ENCODE peak calls at places on chromosomes 12 and 14, in ten cellular contexts. One of them, this sample, is unnamed.

GRCh38 chr12:120115692-120116442 is 686 bp downstream of the RAB35 start:
- DNase-seq in adipocyte: peak
- DNase-seq in lower leg skin: no peak
- DNase-seq in fibroblast of lung: no peak
- DNase-seq in transverse colon: peak
- DNase-seq in ovary: peak
- DNase-seq in astrocyte of the cerebellum: no peak
- DNase-seq in stomach: no peak
- DNase-seq in right lobe of liver: no peak
- DNase-seq in astrocyte: no peak
- DNase-seq in this sample: peak

GRCh38 chr12:107223816-107224215 is 130.5 kb upstream of the CRY1 start:
- DNase-seq in adipocyte: no peak
- DNase-seq in lower leg skin: no peak
- DNase-seq in fibroblast of lung: peak
- DNase-seq in transverse colon: no peak
- DNase-seq in ovary: no peak
- DNase-seq in astrocyte of the cerebellum: no peak
- DNase-seq in stomach: no peak
- DNase-seq in right lobe of liver: no peak
- DNase-seq in astrocyte: peak
- DNase-seq in this sample: no peak

GRCh38 chr12:107610030-107610859 is 75.4 kb upstream of the PWP1 start:
- DNase-seq in adipocyte: peak
- DNase-seq in lower leg skin: no peak
- DNase-seq in fibroblast of lung: peak
- DNase-seq in transverse colon: no peak
- DNase-seq in ovary: no peak
- DNase-seq in astrocyte of the cerebellum: peak
- DNase-seq in stomach: no peak
- DNase-seq in right lobe of liver: no peak
- DNase-seq in astrocyte: peak
- DNase-seq in this sample: peak

GRCh38 chr14:69812725-69813124 is 15.7 kb upstream of the SLC10A1 start:
- DNase-seq in adipocyte: no peak
- DNase-seq in lower leg skin: no peak
- DNase-seq in fibroblast of lung: no peak
- DNase-seq in transverse colon: peak
- DNase-seq in ovary: no peak
- DNase-seq in astrocyte of the cerebellum: no peak
- DNase-seq in stomach: no peak
- DNase-seq in right lobe of liver: no peak
- DNase-seq in astrocyte: no peak
- DNase-seq in this sample: no peak

GRCh38 chr12:129750426-129750825 is 153.4 kb downstream of the TMEM132D start:
- DNase-seq in adipocyte: peak
- DNase-seq in lower leg skin: no peak
- DNase-seq in fibroblast of lung: peak
- DNase-seq in transverse colon: no peak
- DNase-seq in ovary: no peak
- DNase-seq in astrocyte of the cerebellum: no peak
- DNase-seq in stomach: no peak
- DNase-seq in right lobe of liver: no peak
- DNase-seq in astrocyte: peak
- DNase-seq in this sample: no peak

GRCh38 chr12:24012528-24012927 is 63.1 kb upstream of the SOX5 start:
- DNase-seq in adipocyte: no peak
- DNase-seq in lower leg skin: no peak
- DNase-seq in fibroblast of lung: no peak
- DNase-seq in transverse colon: no peak
- DNase-seq in ovary: no peak
- DNase-seq in astrocyte of the cerebellum: no peak
- DNase-seq in stomach: no peak
- DNase-seq in right lobe of liver: no peak
- DNase-seq in astrocyte: no peak
- DNase-seq in this sample: no peak

GRCh38 chr12:122402264-122402663 is 20.2 kb downstream of the CLIP1 start:
- DNase-seq in adipocyte: no peak
- DNase-seq in lower leg skin: no peak
- DNase-seq in fibroblast of lung: no peak
- DNase-seq in transverse colon: no peak
- DNase-seq in ovary: no peak
- DNase-seq in astrocyte of the cerebellum: no peak
- DNase-seq in stomach: no peak
- DNase-seq in right lobe of liver: no peak
- DNase-seq in astrocyte: no peak
- DNase-seq in this sample: no peak

GRCh38 chr14:70045715-70046535 is 142.8 kb downstream of the SLC8A3 start:
- DNase-seq in adipocyte: peak
- DNase-seq in lower leg skin: no peak
- DNase-seq in fibroblast of lung: peak
- DNase-seq in transverse colon: peak
- DNase-seq in ovary: peak
- DNase-seq in astrocyte of the cerebellum: no peak
- DNase-seq in stomach: peak
- DNase-seq in right lobe of liver: peak
- DNase-seq in astrocyte: peak
- DNase-seq in this sample: peak

GRCh38 chr12:108861878-108862587 is 4.7 kb upstream of the SSH1 start:
- DNase-seq in adipocyte: no peak
- DNase-seq in lower leg skin: no peak
- DNase-seq in fibroblast of lung: no peak
- DNase-seq in transverse colon: no peak
- DNase-seq in ovary: no peak
- DNase-seq in astrocyte of the cerebellum: no peak
- DNase-seq in stomach: no peak
- DNase-seq in right lobe of liver: no peak
- DNase-seq in astrocyte: no peak
- DNase-seq in this sample: peak

GRCh38 chr12:28930704-28931103 is 218.4 kb upstream of the FAR2 start:
- DNase-seq in adipocyte: no peak
- DNase-seq in lower leg skin: no peak
- DNase-seq in fibroblast of lung: no peak
- DNase-seq in transverse colon: no peak
- DNase-seq in ovary: no peak
- DNase-seq in astrocyte of the cerebellum: no peak
- DNase-seq in stomach: no peak
- DNase-seq in right lobe of liver: no peak
- DNase-seq in astrocyte: no peak
- DNase-seq in this sample: no peak

GRCh38 chr12:20646239-20646827 is 48.8 kb upstream of the SLCO1C1 start:
- DNase-seq in adipocyte: peak
- DNase-seq in lower leg skin: no peak
- DNase-seq in fibroblast of lung: peak
- DNase-seq in transverse colon: no peak
- DNase-seq in ovary: no peak
- DNase-seq in astrocyte of the cerebellum: peak
- DNase-seq in stomach: no peak
- DNase-seq in right lobe of liver: no peak
- DNase-seq in astrocyte: peak
- DNase-seq in this sample: no peak

GRCh38 chr14:66496188-66496807 is 10.1 kb downstream of the CCDC196 start:
- DNase-seq in adipocyte: no peak
- DNase-seq in lower leg skin: no peak
- DNase-seq in fibroblast of lung: peak
- DNase-seq in transverse colon: no peak
- DNase-seq in ovary: no peak
- DNase-seq in astrocyte of the cerebellum: no peak
- DNase-seq in stomach: no peak
- DNase-seq in right lobe of liver: peak
- DNase-seq in astrocyte: no peak
- DNase-seq in this sample: no peak

GRCh38 chr12:103441437-103442186 is 54.2 kb downstream of the C12orf42 start:
- DNase-seq in adipocyte: no peak
- DNase-seq in lower leg skin: no peak
- DNase-seq in fibroblast of lung: no peak
- DNase-seq in transverse colon: peak
- DNase-seq in ovary: no peak
- DNase-seq in astrocyte of the cerebellum: no peak
- DNase-seq in stomach: no peak
- DNase-seq in right lobe of liver: no peak
- DNase-seq in astrocyte: no peak
- DNase-seq in this sample: no peak

GRCh38 chr12:34218193-34219045 is 196.1 kb downstream of the ALG10 start:
- DNase-seq in adipocyte: peak
- DNase-seq in lower leg skin: peak
- DNase-seq in fibroblast of lung: peak
- DNase-seq in transverse colon: peak
- DNase-seq in ovary: peak
- DNase-seq in astrocyte of the cerebellum: peak
- DNase-seq in stomach: peak
- DNase-seq in right lobe of liver: peak
- DNase-seq in astrocyte: peak
- DNase-seq in this sample: peak
- H3K4me3 ChIP-seq in adipocyte: peak
- H3K4me3 ChIP-seq in lower leg skin: no peak
- H3K4me3 ChIP-seq in fibroblast of lung: peak
- H3K4me3 ChIP-seq in transverse colon: peak
- H3K4me3 ChIP-seq in ovary: peak
- H3K4me3 ChIP-seq in astrocyte of the cerebellum: no peak
- H3K4me3 ChIP-seq in stomach: peak
- H3K4me3 ChIP-seq in right lobe of liver: peak
- H3K4me3 ChIP-seq in astrocyte: no peak
- H3K4me3 ChIP-seq in this sample: peak

DNA sequence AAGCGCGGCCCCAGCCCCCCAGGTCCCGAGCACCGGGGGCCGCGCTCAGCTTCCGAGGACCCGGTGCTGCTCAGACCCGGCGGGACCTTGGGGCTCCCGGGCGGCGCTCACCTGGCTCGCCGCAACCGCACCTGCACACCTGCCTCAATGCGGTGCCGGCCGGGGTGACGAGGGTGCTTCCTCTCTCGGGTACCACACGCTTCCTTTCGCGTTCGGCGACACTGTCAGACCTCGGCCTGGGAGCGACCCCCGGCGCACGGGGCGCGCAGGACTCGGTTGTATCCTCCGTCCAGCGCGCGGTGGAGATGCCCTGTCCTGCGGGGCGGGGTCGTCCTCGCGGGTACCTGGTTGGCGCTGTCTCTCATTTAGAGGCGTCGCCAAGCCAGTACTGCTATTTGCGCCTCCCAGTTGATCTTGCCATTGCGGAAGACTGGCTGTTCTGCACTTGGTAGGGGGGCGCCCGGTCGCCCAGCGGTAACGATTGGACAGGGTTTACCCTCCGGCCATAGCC is 718 bp downstream of the PACS2 start:
- DNase-seq in adipocyte: peak
- DNase-seq in lower leg skin: peak
- DNase-seq in fibroblast of lung: peak
- DNase-seq in transverse colon: peak
- DNase-seq in ovary: no peak
- DNase-seq in astrocyte of the cerebellum: no peak
- DNase-seq in stomach: peak
- DNase-seq in right lobe of liver: peak
- DNase-seq in astrocyte: no peak
- DNase-seq in this sample: peak
- H3K4me3 ChIP-seq in adipocyte: peak
- H3K4me3 ChIP-seq in lower leg skin: peak
- H3K4me3 ChIP-seq in fibroblast of lung: peak
- H3K4me3 ChIP-seq in transverse colon: peak
- H3K4me3 ChIP-seq in ovary: peak
- H3K4me3 ChIP-seq in astrocyte of the cerebellum: peak
- H3K4me3 ChIP-seq in stomach: peak
- H3K4me3 ChIP-seq in right lobe of liver: peak
- H3K4me3 ChIP-seq in astrocyte: peak
- H3K4me3 ChIP-seq in this sample: peak

GRCh38 chr14:100727565-100728240 is 1.0 kb downstream of the DLK1 start:
- DNase-seq in adipocyte: no peak
- DNase-seq in lower leg skin: no peak
- DNase-seq in fibroblast of lung: no peak
- DNase-seq in transverse colon: no peak
- DNase-seq in ovary: no peak
- DNase-seq in astrocyte of the cerebellum: no peak
- DNase-seq in stomach: no peak
- DNase-seq in right lobe of liver: no peak
- DNase-seq in astrocyte: no peak
- DNase-seq in this sample: no peak
- H3K4me3 ChIP-seq in adipocyte: no peak
- H3K4me3 ChIP-seq in lower leg skin: no peak
- H3K4me3 ChIP-seq in fibroblast of lung: no peak
- H3K4me3 ChIP-seq in transverse colon: no peak
- H3K4me3 ChIP-seq in ovary: no peak
- H3K4me3 ChIP-seq in astrocyte of the cerebellum: no peak
- H3K4me3 ChIP-seq in stomach: no peak
- H3K4me3 ChIP-seq in right lobe of liver: no peak
- H3K4me3 ChIP-seq in astrocyte: no peak
- H3K4me3 ChIP-seq in this sample: no peak

GRCh38 chr12:118373628-118374027 is 921 bp upstream of the TAOK3 start:
- DNase-seq in adipocyte: no peak
- DNase-seq in lower leg skin: no peak
- DNase-seq in fibroblast of lung: no peak
- DNase-seq in transverse colon: no peak
- DNase-seq in ovary: no peak
- DNase-seq in astrocyte of the cerebellum: no peak
- DNase-seq in stomach: no peak
- DNase-seq in right lobe of liver: peak
- DNase-seq in astrocyte: no peak
- DNase-seq in this sample: no peak

GRCh38 chr12:118371354-118372282 is 1.1 kb downstream of the TAOK3 start:
- DNase-seq in adipocyte: peak
- DNase-seq in lower leg skin: no peak
- DNase-seq in fibroblast of lung: peak
- DNase-seq in transverse colon: peak
- DNase-seq in ovary: peak
- DNase-seq in astrocyte of the cerebellum: no peak
- DNase-seq in stomach: no peak
- DNase-seq in right lobe of liver: peak
- DNase-seq in astrocyte: no peak
- DNase-seq in this sample: peak

GRCh38 chr12:118374126-118374725 is 1.5 kb upstream of the TAOK3 start:
- DNase-seq in adipocyte: no peak
- DNase-seq in lower leg skin: no peak
- DNase-seq in fibroblast of lung: no peak
- DNase-seq in transverse colon: no peak
- DNase-seq in ovary: no peak
- DNase-seq in astrocyte of the cerebellum: no peak
- DNase-seq in stomach: no peak
- DNase-seq in right lobe of liver: no peak
- DNase-seq in astrocyte: no peak
- DNase-seq in this sample: no peak

GRCh38 chr12:118372541-118373495 is at the start of gene TAOK3:
- DNase-seq in adipocyte: peak
- DNase-seq in lower leg skin: peak
- DNase-seq in fibroblast of lung: peak
- DNase-seq in transverse colon: peak
- DNase-seq in ovary: peak
- DNase-seq in astrocyte of the cerebellum: peak
- DNase-seq in stomach: peak
- DNase-seq in right lobe of liver: peak
- DNase-seq in astrocyte: peak
- DNase-seq in this sample: peak

DNA sequence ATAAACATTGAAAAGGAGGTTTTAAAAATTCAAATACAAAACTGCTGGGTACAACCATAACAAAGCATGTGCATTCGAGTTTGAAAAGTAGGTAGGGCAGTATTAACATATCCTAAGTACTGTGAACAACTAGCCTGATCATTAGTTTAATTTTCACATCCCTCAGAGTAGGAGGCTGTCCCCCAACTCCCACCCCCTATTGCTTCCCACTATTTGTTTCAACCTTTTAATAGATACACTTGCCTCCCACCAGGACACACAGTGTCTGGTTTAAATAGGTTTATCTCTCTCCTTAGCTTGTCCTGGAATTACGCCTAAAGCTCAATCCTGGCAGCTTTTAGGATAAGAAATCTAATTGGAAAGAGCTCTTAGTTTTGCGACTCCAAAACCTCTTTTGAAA is 2.1 kb downstream of the TAOK3 start:
- DNase-seq in adipocyte: no peak
- DNase-seq in lower leg skin: no peak
- DNase-seq in fibroblast of lung: no peak
- DNase-seq in transverse colon: no peak
- DNase-seq in ovary: no peak
- DNase-seq in astrocyte of the cerebellum: no peak
- DNase-seq in stomach: no peak
- DNase-seq in right lobe of liver: no peak
- DNase-seq in astrocyte: no peak
- DNase-seq in this sample: no peak
- H3K4me3 ChIP-seq in adipocyte: peak
- H3K4me3 ChIP-seq in lower leg skin: no peak
- H3K4me3 ChIP-seq in fibroblast of lung: peak
- H3K4me3 ChIP-seq in transverse colon: peak
- H3K4me3 ChIP-seq in ovary: no peak
- H3K4me3 ChIP-seq in astrocyte of the cerebellum: peak
- H3K4me3 ChIP-seq in stomach: peak
- H3K4me3 ChIP-seq in right lobe of liver: peak
- H3K4me3 ChIP-seq in astrocyte: peak
- H3K4me3 ChIP-seq in this sample: no peak

This sample was measured in body of pancreas.